ENCODE peak calls at places on chromosomes 13 and 19, in six cellular contexts. V is K562, X is H1, Q is GM12878, B is HCT116, R is IMR-90. O is an unnamed sample.

GRCh38 chr13:101590479-101590878 is 138.0 kb downstream of the ITGBL1 start:
- DNase-seq in V (no peak), X (no peak), Q (no peak), B (no peak), R (no peak), O (no peak)

GRCh38 chr19:18063463-18063862 is 23.3 kb downstream of the IL12RB1 start:
- DNase-seq in V (peak; percentile 36), X (no peak), Q (no peak), B (no peak), R (no peak), O (no peak)

GRCh38 chr13:50893211-50893852 is 16.3 kb upstream of the RNASEH2B start:
- DNase-seq in V (no peak), X (no peak), Q (no peak), B (no peak), R (peak; percentile 19), O (no peak)

GRCh38 chr13:73090812-73091187 is 32.0 kb downstream of the KLF5 start:
- DNase-seq in V (no peak), X (no peak), Q (no peak), B (no peak), R (no peak), O (no peak)

GRCh38 chr19:2561895-2562294 is 86.0 kb downstream of the GADD45B start:
- DNase-seq in V (no peak), X (no peak), Q (peak; percentile 92), B (no peak), R (no peak), O (no peak)

GRCh38 chr19:3949294-3949693 is 16.4 kb downstream of the NMRK2 start:
- DNase-seq in V (no peak), X (no peak), Q (no peak), B (no peak), R (no peak), O (no peak)

GRCh38 chr13:51768976-51769375 is 35.0 kb downstream of the DHRS12 start:
- DNase-seq in V (no peak), X (no peak), Q (no peak), B (no peak), R (no peak), O (no peak)

GRCh38 chr19:54339646-54340358 is 840 bp upstream of the LILRA4 start:
- DNase-seq in V (no peak), X (no peak), Q (no peak), B (no peak), R (no peak), O (no peak)

GRCh38 chr13:70107498-70108271 is at the start of gene ATXN8OS:
- DNase-seq in V (no peak), X (no peak), Q (no peak), B (no peak), R (no peak), O (no peak)

GRCh38 chr13:70253834-70254233 is 145.6 kb upstream of the KLHL1 start:
- DNase-seq in V (no peak), X (no peak), Q (no peak), B (no peak), R (no peak), O (no peak)

GRCh38 chr13:93752506-93752905 is 525.9 kb downstream of the GPC6 start:
- DNase-seq in V (no peak), X (no peak), Q (no peak), B (no peak), R (no peak), O (no peak)

GRCh38 chr19:18496167-18496979 is 25.5 kb downstream of the ELL start:
- DNase-seq in V (peak; percentile 70), X (no peak), Q (no peak), B (no peak), R (peak; percentile 80), O (no peak)

GRCh38 chr13:45194081-45194939 is 6.5 kb downstream of the KCTD4 start:
- DNase-seq in V (no peak), X (peak; percentile 9), Q (no peak), B (no peak), R (peak; percentile 34), O (no peak)

GRCh38 chr19:33468361-33469170 is 53.0 kb downstream of the PEPD start:
- DNase-seq in V (no peak), X (no peak), Q (no peak), B (no peak), R (peak; percentile 56), O (no peak)

GRCh38 chr19:11268783-11269267 is 6.5 kb upstream of the DOCK6 start:
- DNase-seq in V (peak; percentile 38), X (no peak), Q (no peak), B (no peak), R (peak; percentile 84), O (no peak)

GRCh38 chr13:29505950-29506349 is 89.5 kb downstream of the SLC7A1 start:
- DNase-seq in V (no peak), X (no peak), Q (no peak), B (no peak), R (no peak), O (no peak)

GRCh38 chr19:34428549-34429285 is 536 bp downstream of the UBA2 start:
- DNase-seq in V (peak; percentile 89), X (no peak), Q (no peak), B (no peak), R (peak; percentile 17), O (no peak)

GRCh38 chr13:51844862-51845573 is at the start of gene TMEM272:
- DNase-seq in V (peak; percentile 86), X (no peak), Q (no peak), B (peak; percentile 23), R (peak; percentile 11), O (no peak)

GRCh38 chr13:101576452-101576851 is 124.0 kb downstream of the ITGBL1 start:
- DNase-seq in V (no peak), X (no peak), Q (no peak), B (no peak), R (peak; percentile 81), O (no peak)

GRCh38 chr19:16628183-16628983 is at the start of gene MED26:
- DNase-seq in V (peak; percentile 98), X (peak; percentile 79), Q (peak; percentile 53), B (peak; percentile 78), R (peak; percentile 90), O (peak; percentile 82)

GRCh38 chr19:48543121-48543710 is 8.8 kb upstream of the SULT2B1 start:
- DNase-seq in V (no peak), X (no peak), Q (no peak), B (peak; percentile 53), R (peak; percentile 65), O (no peak)

GRCh38 chr13:99500839-99501134 is 485 bp upstream of the TM9SF2 start:
- DNase-seq in V (no peak), X (no peak), Q (no peak), B (no peak), R (no peak), O (no peak)

GRCh38 chr13:75353786-75354193 is 128.2 kb downstream of the TBC1D4 start:
- DNase-seq in V (no peak), X (no peak), Q (no peak), B (no peak), R (peak; percentile 39), O (no peak)

GRCh38 chr19:31204115-31204514 is 145.1 kb downstream of the TSHZ3 start:
- DNase-seq in V (no peak), X (no peak), Q (no peak), B (no peak), R (no peak), O (no peak)

GRCh38 chr19:48644839-48645651 is 942 bp downstream of the CA11 start:
- DNase-seq in V (peak; percentile 52), X (no peak), Q (no peak), B (peak; percentile 69), R (peak; percentile 65), O (no peak)

GRCh38 chr13:29476046-29476445 is 119.4 kb downstream of the SLC7A1 start:
- DNase-seq in V (no peak), X (no peak), Q (no peak), B (no peak), R (no peak), O (no peak)

GRCh38 chr19:48006762-48007161 is 12.3 kb downstream of the ELSPBP1 start:
- DNase-seq in V (peak; percentile 45), X (peak; percentile 1), Q (no peak), B (peak; percentile 32), R (no peak), O (no peak)

GRCh38 chr13:50796463-50796862 is 47.0 kb downstream of the DLEU7 start:
- DNase-seq in V (no peak), X (no peak), Q (no peak), B (no peak), R (no peak), O (no peak)

GRCh38 chr19:51107406-51108065 is 673 bp downstream of the CTU1 start:
- DNase-seq in V (no peak), X (no peak), Q (no peak), B (peak; percentile 15), R (peak; percentile 20), O (no peak)

GRCh38 chr13:24220086-24220703 is 59.7 kb downstream of the SPATA13 start:
- DNase-seq in V (peak; percentile 35), X (no peak), Q (no peak), B (peak; percentile 70), R (peak; percentile 88), O (no peak)

GRCh38 chr13:110468986-110469495 is 92.5 kb downstream of the RAB20 start:
- DNase-seq in V (no peak), X (no peak), Q (no peak), B (no peak), R (no peak), O (no peak)

GRCh38 chr19:18128805-18129204 is 24.2 kb upstream of the PIK3R2 start:
- DNase-seq in V (no peak), X (no peak), Q (no peak), B (no peak), R (no peak), O (no peak)

GRCh38 chr13:38024431-38024830 is 154.9 kb upstream of the TRPC4 start:
- DNase-seq in V (no peak), X (no peak), Q (no peak), B (no peak), R (no peak), O (no peak)

GRCh38 chr19:5539431-5539833 is 28.3 kb downstream of the TINCR start:
- DNase-seq in V (no peak), X (no peak), Q (no peak), B (no peak), R (no peak), O (no peak)

GRCh38 chr19:40219721-40220276 is 1.6 kb upstream of the TTC9B start:
- DNase-seq in V (no peak), X (no peak), Q (no peak), B (peak; percentile 76), R (peak; percentile 76), O (no peak)

GRCh38 chr13:98385591-98385990 is 191.3 kb downstream of the STK24 start:
- DNase-seq in V (no peak), X (no peak), Q (no peak), B (no peak), R (no peak), O (no peak)
- H3K36me3 ChIP-seq in V (no peaks in the 10 kb centered on the region), X (no peaks in the 10 kb centered on the region), Q (no peaks in the 10 kb centered on the region), B (no peaks in the 10 kb centered on the region), R (peaks cover 55% of the 10 kb centered on the region), O (no peaks in the 10 kb centered on the region)

GRCh38 chr13:36875955-36876354 is 44.1 kb downstream of the SMAD9 start:
- DNase-seq in V (no peak), X (no peak), Q (no peak), B (no peak), R (no peak), O (no peak)
- TF ChIP-seq POLR2A in V (no peak), X (no peak), Q (no peak), B (no peak), R (no peak), O (no peak)

GRCh38 chr13:112141643-112142400 is 74.9 kb downstream of the SOX1 start:
- DNase-seq in V (no peak), X (no peak), Q (no peak), B (no peak), R (no peak), O (no peak)
- H3K27me3 ChIP-seq in V (no peaks in the 10 kb centered on the region), X (no peaks in the 10 kb centered on the region), Q (no peaks in the 10 kb centered on the region), B (peaks cover 17% of the 10 kb centered on the region), R (no peaks in the 10 kb centered on the region), O (no peaks in the 10 kb centered on the region)

GRCh38 chr19:38699027-38699346 is 45.3 kb downstream of the CAPN12 start:
- DNase-seq in V (no peak), X (no peak), Q (no peak), B (no peak), R (no peak), O (no peak)
- H3K36me3 ChIP-seq in V (peaks cover 90% of the 10 kb centered on the region), X (peaks cover 9% of the 10 kb centered on the region), Q (peaks cover 29% of the 10 kb centered on the region), B (peaks cover 13% of the 10 kb centered on the region), R (peaks cover 51% of the 10 kb centered on the region), O (peaks cover 22% of the 10 kb centered on the region)